ENCODE peak calls at places on chromosome 3, in four cellular contexts. G is H1, V is A549, N is breast epithelium. X is an unnamed sample.

GRCh38 chr3:127222163-127222562 is 29.2 kb downstream of the PRR23E start:
- DNase-seq in G (no peak), V (no peak), N (no peak), X (no peak)

GRCh38 chr3:36677331-36678007 is 86.9 kb downstream of the DCLK3 start:
- DNase-seq in G (no peak), V (peak), N (no peak), X (no peak)

GRCh38 chr3:39752019-39752637 is 57.3 kb upstream of the MYRIP start:
- DNase-seq in G (no peak), V (no peak), N (no peak), X (no peak)

GRCh38 chr3:122824465-122825379 is 29.9 kb downstream of the SLC49A4 start:
- DNase-seq in G (no peak), V (no peak), N (no peak), X (no peak)

GRCh38 chr3:123026551-123027291 is 842 bp downstream of the SEMA5B start:
- DNase-seq in G (peak), V (peak), N (no peak), X (peak)

GRCh38 chr3:170636609-170637008 is 50.7 kb upstream of the SLC7A14 start:
- DNase-seq in G (no peak), V (no peak), N (no peak), X (no peak)

GRCh38 chr3:38805765-38806386 is 10.1 kb downstream of the SCN10A start:
- DNase-seq in G (peak), V (peak), N (no peak), X (no peak)

GRCh38 chr3:113677745-113678144 is 18.7 kb downstream of the USF3 start:
- DNase-seq in G (no peak), V (no peak), N (no peak), X (no peak)

GRCh38 chr3:36380171-36381031 is at the start of gene STAC:
- DNase-seq in G (peak), V (peak), N (no peak), X (peak)

GRCh38 chr3:13141991-13142412 is 68.8 kb upstream of the IQSEC1 start:
- DNase-seq in G (peak), V (no peak), N (peak), X (no peak)

GRCh38 chr3:115301364-115301860 is 154.3 kb upstream of the ZBTB20 start:
- DNase-seq in G (no peak), V (no peak), N (no peak), X (no peak)

GRCh38 chr3:196501316-196502064 is 2.1 kb downstream of the RNF168 start:
- DNase-seq in G (no peak), V (no peak), N (no peak), X (no peak)

GRCh38 chr3:23406576-23406975 is 203.4 kb downstream of the UBE2E2 start:
- DNase-seq in G (no peak), V (no peak), N (no peak), X (no peak)

GRCh38 chr3:52231502-52232278 is 6.2 kb upstream of the TLR9 start:
- DNase-seq in G (peak), V (peak), N (peak), X (peak)

DNA sequence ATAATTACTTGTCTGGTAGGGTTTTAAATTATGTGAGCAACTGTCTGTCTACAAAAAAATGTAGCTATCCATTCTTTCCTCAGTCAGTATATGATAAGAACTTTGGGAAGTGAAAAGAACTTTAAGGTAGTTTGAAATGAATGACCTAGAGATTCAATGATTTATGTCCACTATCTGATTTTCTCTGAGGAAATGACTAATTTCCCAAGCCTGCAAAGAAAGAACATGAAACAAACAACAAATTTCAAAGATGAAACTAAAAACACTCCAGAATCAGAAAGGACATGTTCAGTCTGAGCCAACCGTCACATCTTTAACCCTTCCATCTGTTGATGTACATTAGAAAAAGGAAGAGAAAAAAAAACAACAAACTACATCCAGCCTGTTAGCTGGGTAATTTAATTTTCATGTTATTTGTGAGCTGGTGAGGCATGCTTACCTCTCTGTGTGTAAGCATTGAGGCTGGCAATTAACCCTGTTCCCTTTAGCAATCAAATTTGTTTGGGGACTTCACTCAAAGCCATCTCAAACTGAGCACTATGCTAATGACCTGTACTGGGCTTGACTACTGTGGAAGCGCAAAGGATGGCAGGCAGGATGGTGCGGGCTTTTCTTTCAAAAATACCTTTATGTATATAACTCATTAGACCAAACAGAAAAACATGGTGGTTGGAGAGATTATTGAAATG is 220.1 kb downstream of the TUSC7 start:
- DNase-seq in G (no peak), V (no peak), N (no peak), X (no peak)
- H3K27ac ChIP-seq in G (no peak), V (no peak), N (no peak), X (no peak)

DNA sequence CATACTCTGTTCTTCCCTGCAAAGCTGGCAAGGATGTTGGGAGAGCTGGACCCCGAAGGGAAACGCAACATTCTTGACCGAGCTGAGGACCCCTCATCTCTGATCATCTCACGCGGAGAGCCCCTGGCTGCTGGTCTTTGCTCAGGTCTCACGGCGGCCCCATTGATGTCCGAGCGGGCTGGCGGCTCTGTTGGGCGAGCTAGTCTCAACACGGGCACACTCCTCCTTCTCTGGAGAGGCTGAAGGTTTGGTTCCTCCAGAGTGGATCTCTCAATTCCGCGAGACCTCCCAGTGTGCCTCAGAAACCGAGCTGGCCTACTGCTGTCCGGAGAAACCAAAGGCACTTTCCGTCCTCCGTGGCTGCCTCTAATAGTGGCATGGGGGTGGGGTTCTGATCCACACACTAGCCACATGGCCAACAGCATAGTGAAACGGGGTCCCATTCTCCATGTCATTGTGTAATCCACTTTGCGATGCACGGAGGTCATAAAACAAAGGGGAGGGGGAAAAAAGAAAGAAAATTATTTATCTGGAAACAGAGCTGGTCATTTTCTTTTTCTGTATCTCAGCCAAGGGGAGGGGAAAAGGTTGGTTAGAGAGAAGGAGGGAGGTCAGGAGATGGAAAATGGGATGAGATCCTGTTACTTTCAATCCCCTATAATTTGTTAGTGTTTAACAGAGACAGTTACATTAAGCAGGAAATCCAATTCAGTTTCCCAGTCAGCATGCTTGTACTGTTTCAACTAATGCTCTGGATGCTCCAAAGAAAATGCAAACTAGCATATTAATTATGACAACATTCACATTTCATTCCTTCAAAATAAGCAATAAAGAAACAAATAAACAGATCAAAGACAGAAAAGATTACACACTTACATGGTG is 1.3 kb downstream of the CCDC80 start:
- DNase-seq in G (no peak), V (no peak), N (no peak), X (no peak)
- H3K4me3 ChIP-seq in G (no peak), V (peak), N (peak), X (peak)

GRCh38 chr3:10999516-10999915 is 7.0 kb downstream of the SLC6A1 start:
- DNase-seq in G (no peak), V (no peak), N (no peak), X (no peak)

GRCh38 chr3:10995871-10996270 is 3.3 kb downstream of the SLC6A1 start:
- DNase-seq in G (no peak), V (no peak), N (no peak), X (no peak)

GRCh38 chr3:10996345-10997050 is 4.0 kb downstream of the SLC6A1 start:
- DNase-seq in G (no peak), V (no peak), N (no peak), X (no peak)

GRCh38 chr3:10998542-10998941 is 6.0 kb downstream of the SLC6A1 start:
- DNase-seq in G (no peak), V (no peak), N (no peak), X (no peak)

DNA sequence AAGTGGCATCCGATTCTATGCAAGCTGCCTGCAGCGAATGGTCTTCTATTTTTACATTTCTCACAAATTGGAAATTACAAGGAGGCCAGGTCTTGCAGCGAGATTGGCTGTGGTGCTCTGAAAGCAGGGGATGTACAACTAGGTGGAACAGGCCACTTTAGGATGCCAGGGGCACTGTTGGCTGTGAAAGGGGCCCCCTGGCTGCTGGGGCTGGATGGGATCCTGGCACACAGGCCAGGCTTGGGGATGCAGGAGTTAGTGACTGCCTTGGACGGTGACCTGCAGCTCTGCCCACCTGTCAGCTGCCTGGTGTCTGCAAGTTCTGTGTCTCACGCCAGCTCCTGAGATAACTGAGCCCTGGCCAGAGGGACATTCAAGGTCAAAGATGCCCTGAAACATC is 4.6 kb downstream of the SLC6A1 start:
- DNase-seq in G (no peak), V (no peak), N (no peak), X (no peak)
- H3K27ac ChIP-seq in G (no peak), V (no peak), N (no peak), X (no peak)

GRCh38 chr3:50269460-50269859 is 513 bp downstream of the SEMA3B start:
- DNase-seq in G (no peak), V (no peak), N (no peak), X (no peak)
- H3K4me3 ChIP-seq in G (no peak), V (peak), N (peak), X (peak)

GRCh38 chr3:86948840-86949239 is 42.1 kb downstream of the VGLL3 start:
- DNase-seq in G (no peak), V (no peak), N (no peak), X (no peak)
- H3K27ac ChIP-seq in G (no peak), V (no peak), N (no peak), X (no peak)

DNA sequence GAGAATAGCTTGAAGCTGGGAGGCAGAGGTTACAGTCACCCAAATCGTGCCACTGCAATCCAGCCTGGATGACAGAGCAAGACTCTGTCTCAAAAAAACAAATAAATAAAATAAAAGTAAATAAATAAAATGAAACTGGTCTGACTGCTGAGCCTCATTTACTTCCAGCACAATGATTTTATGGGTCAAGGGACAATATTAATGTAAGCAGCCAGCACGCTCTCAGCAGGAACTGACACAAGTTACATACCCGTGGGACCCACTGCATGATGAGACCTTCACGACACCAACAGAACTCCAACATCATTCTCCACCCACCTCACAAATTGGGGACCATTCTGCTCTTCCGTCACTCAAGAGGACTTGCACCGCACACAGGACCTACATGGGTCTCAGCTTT is 230.3 kb downstream of the MAGI1 start:
- DNase-seq in G (no peak), V (no peak), N (no peak), X (no peak)
- H3K4me3 ChIP-seq in G (no peak), V (no peak), N (no peak), X (no peak)

X was measured in pancreas.